ENCODE peak calls at places on chromosomes 16 and 17, in four cellular contexts. One of them, this sample, is unnamed.

GRCh38 chr17:82859431-82860403 is 19.9 kb upstream of the ZNF750 start:
- DNase-seq in T-helper 17 cell: no peak
- DNase-seq in MM.1S: no peak
- DNase-seq in adrenal gland: peak
- DNase-seq in this sample: no peak

GRCh38 chr17:31323551-31323950 is 2.1 kb upstream of the EVI2A start:
- DNase-seq in T-helper 17 cell: no peak
- DNase-seq in MM.1S: peak
- DNase-seq in adrenal gland: no peak
- DNase-seq in this sample: no peak

GRCh38 chr17:74380086-74380958 is 13.0 kb downstream of the GPR142 start:
- DNase-seq in T-helper 17 cell: no peak
- DNase-seq in MM.1S: no peak
- DNase-seq in adrenal gland: no peak
- DNase-seq in this sample: no peak

GRCh38 chr16:77662241-77662640 is 60.1 kb upstream of the NUDT7 start:
- DNase-seq in T-helper 17 cell: no peak
- DNase-seq in MM.1S: no peak
- DNase-seq in adrenal gland: no peak
- DNase-seq in this sample: no peak

GRCh38 chr16:76668207-76668725 is 391.1 kb downstream of the CNTNAP4 start:
- DNase-seq in T-helper 17 cell: no peak
- DNase-seq in MM.1S: no peak
- DNase-seq in adrenal gland: no peak
- DNase-seq in this sample: no peak

GRCh38 chr17:35578929-35579448 is 618 bp upstream of the PEX12 start:
- DNase-seq in T-helper 17 cell: no peak
- DNase-seq in MM.1S: peak
- DNase-seq in adrenal gland: no peak
- DNase-seq in this sample: no peak

GRCh38 chr16:86992587-86992986 is 324.6 kb downstream of the C16orf95 start:
- DNase-seq in T-helper 17 cell: no peak
- DNase-seq in MM.1S: no peak
- DNase-seq in adrenal gland: no peak
- DNase-seq in this sample: no peak

GRCh38 chr16:50531901-50532300 is 16.3 kb upstream of the NKD1 start:
- DNase-seq in T-helper 17 cell: no peak
- DNase-seq in MM.1S: no peak
- DNase-seq in adrenal gland: no peak
- DNase-seq in this sample: no peak

GRCh38 chr17:7235693-7236665 is 1.7 kb upstream of the DVL2 start:
- DNase-seq in T-helper 17 cell: no peak
- DNase-seq in MM.1S: no peak
- DNase-seq in adrenal gland: peak
- DNase-seq in this sample: no peak

GRCh38 chr16:67393111-67393789 is at the start of gene TPPP3:
- DNase-seq in T-helper 17 cell: no peak
- DNase-seq in MM.1S: no peak
- DNase-seq in adrenal gland: peak
- DNase-seq in this sample: peak

GRCh38 chr16:50269769-50270509 is 3.6 kb downstream of the ADCY7 start:
- DNase-seq in T-helper 17 cell: no peak
- DNase-seq in MM.1S: no peak
- DNase-seq in adrenal gland: no peak
- DNase-seq in this sample: no peak

GRCh38 chr17:44768505-44769142 is 9.8 kb downstream of the ADAM11 start:
- DNase-seq in T-helper 17 cell: no peak
- DNase-seq in MM.1S: no peak
- DNase-seq in adrenal gland: no peak
- DNase-seq in this sample: no peak

GRCh38 chr17:539766-540165 is 174.9 kb downstream of the VPS53 start:
- DNase-seq in T-helper 17 cell: no peak
- DNase-seq in MM.1S: no peak
- DNase-seq in adrenal gland: no peak
- DNase-seq in this sample: no peak

GRCh38 chr17:57349533-57350227 is 93.4 kb downstream of the MSI2 start:
- DNase-seq in T-helper 17 cell: no peak
- DNase-seq in MM.1S: no peak
- DNase-seq in adrenal gland: no peak
- DNase-seq in this sample: no peak

GRCh38 chr16:17803625-17804410 is 333.1 kb upstream of the XYLT1 start:
- DNase-seq in T-helper 17 cell: no peak
- DNase-seq in MM.1S: no peak
- DNase-seq in adrenal gland: no peak
- DNase-seq in this sample: peak

GRCh38 chr16:2212362-2213324 is 2.0 kb upstream of the BRICD5 start:
- DNase-seq in T-helper 17 cell: no peak
- DNase-seq in MM.1S: no peak
- DNase-seq in adrenal gland: peak
- DNase-seq in this sample: no peak

GRCh38 chr16:24036614-24037013 is 200.8 kb downstream of the PRKCB start:
- DNase-seq in T-helper 17 cell: no peak
- DNase-seq in MM.1S: peak
- DNase-seq in adrenal gland: peak
- DNase-seq in this sample: peak

GRCh38 chr16:12131755-12132154 is 155.2 kb downstream of the SNX29 start:
- DNase-seq in T-helper 17 cell: no peak
- DNase-seq in MM.1S: no peak
- DNase-seq in adrenal gland: no peak
- DNase-seq in this sample: no peak

GRCh38 chr17:28404812-28405570 is 1.0 kb downstream of the SLC46A1 start:
- DNase-seq in T-helper 17 cell: no peak
- DNase-seq in MM.1S: no peak
- DNase-seq in adrenal gland: peak
- DNase-seq in this sample: no peak

GRCh38 chr16:70442344-70442743 is 3.4 kb upstream of the ST3GAL2 start:
- DNase-seq in T-helper 17 cell: no peak
- DNase-seq in MM.1S: no peak
- DNase-seq in adrenal gland: no peak
- DNase-seq in this sample: no peak

GRCh38 chr17:16478693-16479092 is 13.3 kb downstream of the LRRC75A start:
- DNase-seq in T-helper 17 cell: no peak
- DNase-seq in MM.1S: no peak
- DNase-seq in adrenal gland: peak
- DNase-seq in this sample: no peak

GRCh38 chr16:31412750-31413149 is 15.4 kb downstream of the COX6A2 start:
- DNase-seq in T-helper 17 cell: no peak
- DNase-seq in MM.1S: no peak
- DNase-seq in adrenal gland: no peak
- DNase-seq in this sample: no peak

GRCh38 chr17:27446569-27447301 is 9.5 kb upstream of the KSR1 start:
- DNase-seq in T-helper 17 cell: no peak
- DNase-seq in MM.1S: no peak
- DNase-seq in adrenal gland: peak
- DNase-seq in this sample: peak

GRCh38 chr17:6454495-6455320 is 10.5 kb downstream of the PIMREG start:
- DNase-seq in T-helper 17 cell: no peak
- DNase-seq in MM.1S: no peak
- DNase-seq in adrenal gland: no peak
- DNase-seq in this sample: no peak

GRCh38 chr17:20009052-20009301 is 182 bp upstream of the SPECC1 start:
- DNase-seq in T-helper 17 cell: no peak
- DNase-seq in MM.1S: no peak
- DNase-seq in adrenal gland: no peak
- DNase-seq in this sample: no peak

This sample was measured in NCI-H460.